ENCODE peak calls at places on chromosome 14, in ten cellular contexts. O is kidney epithelial cell, R is lower lobe of right lung, L is BE2C, Q is AG10803, K is AG04449, E is foreskin fibroblast, U is IMR-90, T is neural progenitor cell, D is heart left ventricle. I is an unnamed sample.

GRCh38 chr14:76091036-76091435 is 60.7 kb upstream of the GPATCH2L start:
- DNase-seq in O (no peak), R (no peak), L (peak), Q (peak), K (no peak), E (peak), U (no peak), T (peak), D (peak), I (no peak)

GRCh38 chr14:78240567-78240966 is 70.4 kb downstream of the NRXN3 start:
- DNase-seq in O (no peak), R (no peak), L (no peak), Q (no peak), K (no peak), E (no peak), U (no peak), T (no peak), D (no peak), I (no peak)

GRCh38 chr14:103858063-103858820 is 10.9 kb upstream of the PPP1R13B start:
- DNase-seq in O (no peak), R (peak), L (no peak), Q (no peak), K (no peak), E (no peak), U (no peak), T (no peak), D (no peak), I (no peak)

GRCh38 chr14:101248840-101249675 is 312.2 kb upstream of the DIO3 start:
- DNase-seq in O (no peak), R (peak), L (no peak), Q (no peak), K (no peak), E (no peak), U (no peak), T (no peak), D (peak), I (no peak)

GRCh38 chr14:75453817-75454434 is 26.1 kb downstream of the JDP2 start:
- DNase-seq in O (no peak), R (no peak), L (no peak), Q (no peak), K (no peak), E (no peak), U (no peak), T (peak), D (no peak), I (no peak)

GRCh38 chr14:66074546-66074945 is 411.6 kb upstream of the CCDC196 start:
- DNase-seq in O (no peak), R (no peak), L (no peak), Q (no peak), K (no peak), E (no peak), U (no peak), T (peak), D (no peak), I (no peak)

GRCh38 chr14:100271247-100271939 is 32.4 kb downstream of the YY1 start:
- DNase-seq in O (no peak), R (no peak), L (peak), Q (peak), K (no peak), E (no peak), U (no peak), T (no peak), D (no peak), I (no peak)

GRCh38 chr14:39376671-39377403 is 55.4 kb downstream of the FBXO33 start:
- DNase-seq in O (no peak), R (no peak), L (no peak), Q (peak), K (no peak), E (no peak), U (peak), T (no peak), D (no peak), I (no peak)

GRCh38 chr14:69040343-69040742 is 61.2 kb upstream of the ACTN1 start:
- DNase-seq in O (no peak), R (no peak), L (no peak), Q (no peak), K (no peak), E (no peak), U (no peak), T (no peak), D (no peak), I (no peak)

GRCh38 chr14:49984419-49984818 is 91.5 kb downstream of the ARF6 start:
- DNase-seq in O (no peak), R (no peak), L (no peak), Q (no peak), K (no peak), E (no peak), U (peak), T (no peak), D (no peak), I (no peak)

GRCh38 chr14:103872492-103873113 is 25.2 kb upstream of the PPP1R13B start:
- DNase-seq in O (no peak), R (no peak), L (no peak), Q (no peak), K (no peak), E (no peak), U (no peak), T (peak), D (no peak), I (no peak)

GRCh38 chr14:77051101-77051500 is 22.6 kb upstream of the IRF2BPL start:
- DNase-seq in O (no peak), R (peak), L (peak), Q (no peak), K (no peak), E (no peak), U (no peak), T (no peak), D (peak), I (no peak)

GRCh38 chr14:39426605-39427004 is 5.6 kb downstream of the FBXO33 start:
- DNase-seq in O (peak), R (no peak), L (no peak), Q (peak), K (no peak), E (peak), U (peak), T (no peak), D (no peak), I (no peak)

GRCh38 chr14:65472189-65472588 is 59.7 kb downstream of the FUT8 start:
- DNase-seq in O (no peak), R (no peak), L (peak), Q (no peak), K (no peak), E (no peak), U (no peak), T (peak), D (no peak), I (no peak)

GRCh38 chr14:46259536-46259935 is 392.0 kb downstream of the RPL10L start:
- DNase-seq in O (no peak), R (no peak), L (no peak), Q (no peak), K (no peak), E (no peak), U (no peak), T (peak), D (no peak), I (no peak)

GRCh38 chr14:69827560-69827959 is 30.5 kb upstream of the SLC10A1 start:
- DNase-seq in O (no peak), R (no peak), L (no peak), Q (no peak), K (no peak), E (no peak), U (no peak), T (no peak), D (no peak), I (no peak)

GRCh38 chr14:75452900-75453816 is 25.3 kb downstream of the JDP2 start:
- DNase-seq in O (peak), R (peak), L (no peak), Q (peak), K (peak), E (peak), U (peak), T (peak), D (peak), I (peak)

GRCh38 chr14:100439781-100440180 is 116.6 kb downstream of the SLC25A47 start:
- DNase-seq in O (no peak), R (no peak), L (no peak), Q (peak), K (no peak), E (no peak), U (no peak), T (no peak), D (peak), I (no peak)

GRCh38 chr14:73634333-73634833 is 10.4 kb upstream of the DNAL1 start:
- DNase-seq in O (no peak), R (peak), L (peak), Q (no peak), K (no peak), E (no peak), U (no peak), T (peak), D (no peak), I (no peak)

GRCh38 chr14:24398943-24399801 is at the start of gene NYNRIN:
- DNase-seq in O (no peak), R (peak), L (peak), Q (no peak), K (no peak), E (no peak), U (peak), T (peak), D (no peak), I (no peak)

GRCh38 chr14:37655418-37655817 is 60.0 kb downstream of the TTC6 start:
- DNase-seq in O (peak), R (no peak), L (no peak), Q (no peak), K (no peak), E (no peak), U (peak), T (no peak), D (no peak), I (no peak)

GRCh38 chr14:37652042-37652441 is 56.6 kb downstream of the TTC6 start:
- DNase-seq in O (no peak), R (no peak), L (no peak), Q (no peak), K (no peak), E (no peak), U (no peak), T (no peak), D (no peak), I (no peak)

DNA sequence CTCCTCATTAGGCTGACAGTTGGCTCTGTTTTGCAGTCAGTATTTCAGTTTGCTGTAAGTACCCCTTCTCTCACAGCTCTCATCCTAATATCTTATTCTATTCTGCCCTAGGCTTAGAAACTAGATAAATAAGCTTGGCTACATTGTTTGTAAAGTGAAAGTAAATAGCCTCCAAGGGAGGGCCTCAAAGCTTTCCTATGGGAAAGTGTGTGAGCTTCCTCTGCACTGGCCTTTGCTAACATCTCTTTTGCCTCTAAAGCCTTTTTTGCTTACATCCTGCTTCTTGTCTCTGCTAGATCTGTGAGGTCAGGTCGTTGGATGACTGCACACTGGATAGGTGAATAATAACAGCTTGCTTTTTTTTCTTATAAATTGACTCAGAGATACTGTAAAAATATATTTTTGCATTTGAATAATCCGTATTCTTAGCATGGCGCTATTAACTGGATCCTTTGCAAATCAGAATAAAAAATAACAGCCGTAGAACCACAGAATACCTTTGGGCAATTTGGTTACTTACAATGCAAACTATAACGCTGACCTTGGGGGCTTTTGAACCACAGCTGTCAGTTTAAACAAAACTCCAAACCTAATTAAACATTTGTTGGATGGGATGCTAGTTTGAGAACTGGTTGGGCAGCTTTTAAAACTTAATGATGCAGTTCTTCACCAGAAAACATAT is 55.1 kb downstream of the TTC6 start:
- DNase-seq in O (no peak), R (no peak), L (no peak), Q (no peak), K (no peak), E (no peak), U (peak), T (peak), D (no peak), I (no peak)
- H3K4me3 ChIP-seq in O (no peak), R (no peak), L (no peak), Q (no peak), K (no peak), E (no peak), U (no peak), T (no peak), D (no peak), I (no peak)

GRCh38 chr14:21057803-21058675 is at the start of gene RNASE8:
- DNase-seq in O (no peak), R (no peak), L (no peak), Q (peak), K (no peak), E (no peak), U (peak), T (no peak), D (no peak), I (no peak)
- TF ChIP-seq CTCF in O (peak), R (no peak), L (no peak), Q (peak), K (peak), E (no peak), U (peak), T (no peak), D (no peak), I (no peak)

GRCh38 chr14:23181453-23181852 is 2.0 kb downstream of the SLC7A8 start:
- DNase-seq in O (no peak), R (no peak), L (no peak), Q (no peak), K (no peak), E (no peak), U (no peak), T (no peak), D (no peak), I (no peak)
- H3K4me3 ChIP-seq in O (no peak), R (peak), L (no peak), Q (no peak), K (no peak), E (peak), U (no peak), T (peak), D (peak), I (peak)

DNA sequence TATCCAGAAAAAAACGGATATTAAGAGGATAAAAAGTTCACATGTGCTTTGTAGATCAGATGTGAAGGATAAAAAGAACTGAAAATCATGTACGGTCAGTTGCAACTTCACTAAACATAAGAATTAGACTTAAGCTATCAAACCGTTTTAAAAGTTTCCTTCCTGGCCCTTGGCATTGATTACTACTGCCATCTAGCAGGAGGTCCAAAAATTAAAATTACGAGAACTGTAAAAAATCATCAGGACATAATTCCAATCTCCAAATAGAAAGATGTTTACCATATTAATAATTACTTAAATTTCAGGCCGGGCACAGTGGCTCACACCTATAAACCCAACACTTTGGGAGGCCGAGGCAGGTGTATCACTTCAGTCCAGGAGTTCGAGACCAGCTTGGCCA is 7.9 kb downstream of the WDR89 start:
- DNase-seq in O (no peak), R (no peak), L (no peak), Q (no peak), K (no peak), E (no peak), U (no peak), T (no peak), D (no peak), I (no peak)
- TF ChIP-seq CTCF in O (no peak), R (no peak), L (no peak), Q (peak), K (no peak), E (no peak), U (peak), T (no peak), D (no peak), I (peak)

GRCh38 chr14:60652674-60653387 is 3.6 kb upstream of the SIX1 start:
- DNase-seq in O (no peak), R (no peak), L (no peak), Q (no peak), K (no peak), E (no peak), U (peak), T (peak), D (no peak), I (no peak)
- H3K4me3 ChIP-seq in O (no peak), R (no peak), L (no peak), Q (peak), K (peak), E (peak), U (no peak), T (peak), D (no peak), I (no peak)

GRCh38 chr14:89953602-89954001 is 928 bp downstream of the EFCAB11 start:
- DNase-seq in O (no peak), R (no peak), L (no peak), Q (no peak), K (no peak), E (no peak), U (no peak), T (no peak), D (no peak), I (no peak)

GRCh38 chr14:89954045-89955021 is at the start of gene EFCAB11:
- DNase-seq in O (peak), R (peak), L (peak), Q (peak), K (peak), E (peak), U (peak), T (peak), D (peak), I (peak)

GRCh38 chr14:89956294-89957009 is 725 bp downstream of the TDP1 start:
- DNase-seq in O (peak), R (peak), L (peak), Q (peak), K (peak), E (peak), U (peak), T (peak), D (peak), I (peak)

GRCh38 chr14:89955022-89955414 is 488 bp upstream of the EFCAB11 start:
- DNase-seq in O (no peak), R (no peak), L (no peak), Q (no peak), K (no peak), E (no peak), U (no peak), T (no peak), D (no peak), I (no peak)

DNA sequence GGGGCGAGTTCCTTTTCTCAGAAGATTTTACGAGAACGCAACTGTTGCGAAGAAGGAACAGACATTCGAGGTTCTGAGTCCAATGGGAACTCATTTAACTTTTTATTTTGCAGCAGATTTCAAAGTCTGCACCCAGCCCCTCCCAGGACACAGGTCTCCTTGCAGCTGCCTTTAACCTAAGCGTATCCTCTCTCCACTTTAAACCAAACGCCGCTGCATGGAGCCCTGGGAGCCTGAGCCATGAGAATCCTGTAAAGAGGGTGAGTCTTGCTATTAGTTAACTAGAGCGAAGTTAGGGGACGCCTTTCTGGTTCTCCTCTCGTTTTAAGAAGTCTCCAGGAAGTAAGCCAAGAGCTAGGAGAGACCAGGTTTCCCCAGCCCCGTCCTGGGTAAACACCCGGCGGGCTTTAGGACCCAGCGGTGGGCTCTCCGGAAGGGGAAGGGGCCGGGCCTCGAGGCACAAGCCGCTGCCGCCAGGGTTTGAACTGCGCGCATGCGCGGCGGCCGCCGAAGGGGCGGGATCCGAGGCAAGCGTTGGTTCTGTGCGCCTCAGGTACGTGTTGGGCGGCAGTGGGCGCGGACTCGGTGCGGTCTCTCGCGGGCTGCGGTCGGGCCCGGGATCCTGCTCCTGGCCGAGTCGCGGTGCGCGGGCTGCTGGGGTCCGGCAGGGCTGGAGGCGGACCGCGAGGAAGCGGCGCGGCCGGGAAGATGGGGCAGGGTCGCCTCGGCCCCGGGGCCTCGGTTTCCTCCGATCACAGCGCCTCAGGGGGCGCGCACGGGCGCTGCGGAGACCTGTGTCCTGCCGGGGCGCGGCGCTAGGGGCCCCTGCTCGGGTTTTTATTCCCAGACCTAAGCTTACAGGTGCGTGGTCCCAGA is at the start of gene TDP1:
- DNase-seq in O (peak), R (peak), L (peak), Q (peak), K (peak), E (peak), U (peak), T (peak), D (peak), I (peak)
- TF ChIP-seq CTCF in O (no peak), R (no peak), L (peak), Q (no peak), K (no peak), E (no peak), U (peak), T (peak), D (no peak), I (peak)

I was measured in epithelial cell of proximal tubule.